ENCODE peak calls at places on chromosomes 5 and 9, in nine cellular contexts. One of them, this sample, is unnamed.

GRCh38 chr5:56981906-56982305 is 30.0 kb upstream of the MIER3 start:
- DNase-seq in caudate nucleus: no peak
- DNase-seq in NCI-H748 treated with DMSO at 0.1 percent for 48 hours: no peak
- DNase-seq in right cardiac atrium: no peak
- DNase-seq in dorsolateral prefrontal cortex: no peak
- DNase-seq in NCI-H1417: no peak
- DNase-seq in colonic mucosa: no peak
- DNase-seq in H1: no peak
- DNase-seq in activated CD4-positive, alpha-beta T cell treated with anti-CD3 and anti-CD28 coated beads for 24 hours: no peak
- DNase-seq in this sample: no peak

GRCh38 chr9:114446036-114446435 is 58.3 kb upstream of the AKNA start:
- DNase-seq in activated CD4-positive, alpha-beta T cell treated with anti-CD3 and anti-CD28 coated beads for 24 hours: no peak
- DNase-seq in NCI-H1417: no peak
- DNase-seq in right cardiac atrium: no peak
- DNase-seq in H1: no peak
- DNase-seq in NCI-H748 treated with DMSO at 0.1 percent for 48 hours: no peak
- DNase-seq in colonic mucosa: no peak
- DNase-seq in caudate nucleus: no peak
- DNase-seq in dorsolateral prefrontal cortex: no peak
- DNase-seq in this sample: no peak

GRCh38 chr9:113468716-113469448 is 5.4 kb downstream of the RGS3 start:
- DNase-seq in right cardiac atrium: peak; percentile 74
- DNase-seq in colonic mucosa: no peak
- DNase-seq in NCI-H748 treated with DMSO at 0.1 percent for 48 hours: no peak
- DNase-seq in activated CD4-positive, alpha-beta T cell treated with anti-CD3 and anti-CD28 coated beads for 24 hours: no peak
- DNase-seq in caudate nucleus: peak; percentile 14
- DNase-seq in NCI-H1417: no peak
- DNase-seq in H1: peak; percentile 27
- DNase-seq in dorsolateral prefrontal cortex: peak; percentile 32
- DNase-seq in this sample: no peak

GRCh38 chr9:89317282-89317681 is 1.0 kb upstream of the SECISBP2 start:
- DNase-seq in NCI-H748 treated with DMSO at 0.1 percent for 48 hours: no peak
- DNase-seq in dorsolateral prefrontal cortex: no peak
- DNase-seq in NCI-H1417: no peak
- DNase-seq in colonic mucosa: no peak
- DNase-seq in activated CD4-positive, alpha-beta T cell treated with anti-CD3 and anti-CD28 coated beads for 24 hours: no peak
- DNase-seq in right cardiac atrium: no peak
- DNase-seq in caudate nucleus: no peak
- DNase-seq in H1: no peak
- DNase-seq in this sample: no peak

GRCh38 chr5:80077317-80077716 is 42.2 kb downstream of the THBS4 start:
- DNase-seq in NCI-H748 treated with DMSO at 0.1 percent for 48 hours: no peak
- DNase-seq in NCI-H1417: no peak
- DNase-seq in H1: no peak
- DNase-seq in caudate nucleus: no peak
- DNase-seq in dorsolateral prefrontal cortex: no peak
- DNase-seq in colonic mucosa: no peak
- DNase-seq in right cardiac atrium: no peak
- DNase-seq in activated CD4-positive, alpha-beta T cell treated with anti-CD3 and anti-CD28 coated beads for 24 hours: no peak
- DNase-seq in this sample: no peak

GRCh38 chr9:70043689-70044449 is at the start of gene MAMDC2:
- DNase-seq in colonic mucosa: peak; percentile 32
- DNase-seq in H1: peak; percentile 84
- DNase-seq in NCI-H1417: peak; percentile 56
- DNase-seq in caudate nucleus: peak; percentile 9
- DNase-seq in dorsolateral prefrontal cortex: peak; percentile 67
- DNase-seq in activated CD4-positive, alpha-beta T cell treated with anti-CD3 and anti-CD28 coated beads for 24 hours: no peak
- DNase-seq in NCI-H748 treated with DMSO at 0.1 percent for 48 hours: no peak
- DNase-seq in right cardiac atrium: peak; percentile 85
- DNase-seq in this sample: no peak

GRCh38 chr5:30736642-30737041 is 456.8 kb upstream of the CDH6 start:
- DNase-seq in dorsolateral prefrontal cortex: no peak
- DNase-seq in right cardiac atrium: no peak
- DNase-seq in H1: no peak
- DNase-seq in colonic mucosa: no peak
- DNase-seq in NCI-H1417: no peak
- DNase-seq in activated CD4-positive, alpha-beta T cell treated with anti-CD3 and anti-CD28 coated beads for 24 hours: no peak
- DNase-seq in caudate nucleus: no peak
- DNase-seq in NCI-H748 treated with DMSO at 0.1 percent for 48 hours: no peak
- DNase-seq in this sample: no peak

GRCh38 chr5:115627295-115627825 is 1.5 kb upstream of the TMED7 start:
- DNase-seq in caudate nucleus: no peak
- DNase-seq in H1: no peak
- DNase-seq in colonic mucosa: no peak
- DNase-seq in NCI-H748 treated with DMSO at 0.1 percent for 48 hours: no peak
- DNase-seq in right cardiac atrium: no peak
- DNase-seq in activated CD4-positive, alpha-beta T cell treated with anti-CD3 and anti-CD28 coated beads for 24 hours: no peak
- DNase-seq in dorsolateral prefrontal cortex: no peak
- DNase-seq in NCI-H1417: no peak
- DNase-seq in this sample: no peak

GRCh38 chr9:69204869-69205268 is 30.8 kb downstream of the TJP2 start:
- DNase-seq in colonic mucosa: no peak
- DNase-seq in H1: no peak
- DNase-seq in NCI-H1417: no peak
- DNase-seq in right cardiac atrium: peak; percentile 61
- DNase-seq in dorsolateral prefrontal cortex: peak; percentile 76
- DNase-seq in caudate nucleus: peak; percentile 62
- DNase-seq in activated CD4-positive, alpha-beta T cell treated with anti-CD3 and anti-CD28 coated beads for 24 hours: no peak
- DNase-seq in NCI-H748 treated with DMSO at 0.1 percent for 48 hours: no peak
- DNase-seq in this sample: no peak

GRCh38 chr5:77945874-77946273 is 169.7 kb upstream of the TBCA start:
- DNase-seq in colonic mucosa: no peak
- DNase-seq in NCI-H1417: no peak
- DNase-seq in activated CD4-positive, alpha-beta T cell treated with anti-CD3 and anti-CD28 coated beads for 24 hours: no peak
- DNase-seq in caudate nucleus: peak; percentile 34
- DNase-seq in NCI-H748 treated with DMSO at 0.1 percent for 48 hours: no peak
- DNase-seq in dorsolateral prefrontal cortex: peak; percentile 67
- DNase-seq in H1: no peak
- DNase-seq in right cardiac atrium: no peak
- DNase-seq in this sample: no peak

GRCh38 chr5:114695292-114695904 is 333.5 kb downstream of the KCNN2 start:
- DNase-seq in colonic mucosa: no peak
- DNase-seq in dorsolateral prefrontal cortex: no peak
- DNase-seq in activated CD4-positive, alpha-beta T cell treated with anti-CD3 and anti-CD28 coated beads for 24 hours: no peak
- DNase-seq in NCI-H748 treated with DMSO at 0.1 percent for 48 hours: no peak
- DNase-seq in NCI-H1417: no peak
- DNase-seq in caudate nucleus: no peak
- DNase-seq in H1: no peak
- DNase-seq in right cardiac atrium: peak; percentile 41
- DNase-seq in this sample: no peak

GRCh38 chr5:135186662-135187522 is 152.9 kb upstream of the PITX1 start:
- DNase-seq in H1: peak; percentile 34
- DNase-seq in caudate nucleus: no peak
- DNase-seq in activated CD4-positive, alpha-beta T cell treated with anti-CD3 and anti-CD28 coated beads for 24 hours: no peak
- DNase-seq in NCI-H1417: peak; percentile 19
- DNase-seq in dorsolateral prefrontal cortex: no peak
- DNase-seq in NCI-H748 treated with DMSO at 0.1 percent for 48 hours: no peak
- DNase-seq in colonic mucosa: no peak
- DNase-seq in right cardiac atrium: no peak
- DNase-seq in this sample: no peak

GRCh38 chr5:134813827-134814226 is 31.9 kb upstream of the C5orf24 start:
- DNase-seq in dorsolateral prefrontal cortex: no peak
- DNase-seq in NCI-H1417: no peak
- DNase-seq in caudate nucleus: no peak
- DNase-seq in activated CD4-positive, alpha-beta T cell treated with anti-CD3 and anti-CD28 coated beads for 24 hours: no peak
- DNase-seq in H1: no peak
- DNase-seq in right cardiac atrium: no peak
- DNase-seq in NCI-H748 treated with DMSO at 0.1 percent for 48 hours: no peak
- DNase-seq in colonic mucosa: no peak
- DNase-seq in this sample: peak; percentile 17

GRCh38 chr9:123028136-123028535 is 5.3 kb upstream of the GPR21 start:
- DNase-seq in NCI-H1417: no peak
- DNase-seq in dorsolateral prefrontal cortex: no peak
- DNase-seq in NCI-H748 treated with DMSO at 0.1 percent for 48 hours: no peak
- DNase-seq in H1: no peak
- DNase-seq in activated CD4-positive, alpha-beta T cell treated with anti-CD3 and anti-CD28 coated beads for 24 hours: no peak
- DNase-seq in colonic mucosa: no peak
- DNase-seq in right cardiac atrium: no peak
- DNase-seq in caudate nucleus: no peak
- DNase-seq in this sample: no peak

GRCh38 chr9:99905833-99906402 is 536 bp upstream of the STX17 start:
- DNase-seq in NCI-H1417: peak; percentile 76
- DNase-seq in colonic mucosa: peak; percentile 25
- DNase-seq in dorsolateral prefrontal cortex: no peak
- DNase-seq in NCI-H748 treated with DMSO at 0.1 percent for 48 hours: no peak
- DNase-seq in caudate nucleus: no peak
- DNase-seq in right cardiac atrium: no peak
- DNase-seq in activated CD4-positive, alpha-beta T cell treated with anti-CD3 and anti-CD28 coated beads for 24 hours: no peak
- DNase-seq in H1: no peak
- DNase-seq in this sample: no peak

GRCh38 chr9:115349542-115349941 is 231.6 kb upstream of the TNC start:
- DNase-seq in caudate nucleus: no peak
- DNase-seq in NCI-H748 treated with DMSO at 0.1 percent for 48 hours: no peak
- DNase-seq in activated CD4-positive, alpha-beta T cell treated with anti-CD3 and anti-CD28 coated beads for 24 hours: no peak
- DNase-seq in right cardiac atrium: no peak
- DNase-seq in NCI-H1417: no peak
- DNase-seq in H1: no peak
- DNase-seq in dorsolateral prefrontal cortex: no peak
- DNase-seq in colonic mucosa: no peak
- DNase-seq in this sample: no peak

GRCh38 chr5:159902444-159903121 is 13.7 kb upstream of the ADRA1B start:
- DNase-seq in NCI-H1417: no peak
- DNase-seq in activated CD4-positive, alpha-beta T cell treated with anti-CD3 and anti-CD28 coated beads for 24 hours: no peak
- DNase-seq in H1: no peak
- DNase-seq in colonic mucosa: no peak
- DNase-seq in NCI-H748 treated with DMSO at 0.1 percent for 48 hours: no peak
- DNase-seq in caudate nucleus: no peak
- DNase-seq in dorsolateral prefrontal cortex: no peak
- DNase-seq in right cardiac atrium: no peak
- DNase-seq in this sample: no peak

GRCh38 chr9:13427587-13427986 is 148.1 kb upstream of the MPDZ start:
- DNase-seq in caudate nucleus: no peak
- DNase-seq in activated CD4-positive, alpha-beta T cell treated with anti-CD3 and anti-CD28 coated beads for 24 hours: no peak
- DNase-seq in dorsolateral prefrontal cortex: no peak
- DNase-seq in NCI-H748 treated with DMSO at 0.1 percent for 48 hours: peak; percentile 81
- DNase-seq in NCI-H1417: peak; percentile 69
- DNase-seq in right cardiac atrium: no peak
- DNase-seq in colonic mucosa: peak; percentile 19
- DNase-seq in H1: no peak
- DNase-seq in this sample: peak; percentile 9

GRCh38 chr5:45533692-45534091 is 162.5 kb downstream of the HCN1 start:
- DNase-seq in colonic mucosa: no peak
- DNase-seq in caudate nucleus: no peak
- DNase-seq in NCI-H1417: no peak
- DNase-seq in activated CD4-positive, alpha-beta T cell treated with anti-CD3 and anti-CD28 coated beads for 24 hours: no peak
- DNase-seq in H1: no peak
- DNase-seq in NCI-H748 treated with DMSO at 0.1 percent for 48 hours: no peak
- DNase-seq in right cardiac atrium: peak; percentile 37
- DNase-seq in dorsolateral prefrontal cortex: no peak
- DNase-seq in this sample: no peak

GRCh38 chr9:91571036-91571435 is 147.4 kb upstream of the NFIL3 start:
- DNase-seq in activated CD4-positive, alpha-beta T cell treated with anti-CD3 and anti-CD28 coated beads for 24 hours: no peak
- DNase-seq in colonic mucosa: no peak
- DNase-seq in NCI-H748 treated with DMSO at 0.1 percent for 48 hours: no peak
- DNase-seq in H1: no peak
- DNase-seq in right cardiac atrium: no peak
- DNase-seq in caudate nucleus: no peak
- DNase-seq in NCI-H1417: no peak
- DNase-seq in dorsolateral prefrontal cortex: no peak
- DNase-seq in this sample: no peak

GRCh38 chr5:149855371-149855770 is 89.2 kb downstream of the PDE6A start:
- DNase-seq in caudate nucleus: no peak
- DNase-seq in dorsolateral prefrontal cortex: no peak
- DNase-seq in colonic mucosa: no peak
- DNase-seq in NCI-H1417: peak; percentile 39
- DNase-seq in right cardiac atrium: no peak
- DNase-seq in H1: no peak
- DNase-seq in NCI-H748 treated with DMSO at 0.1 percent for 48 hours: peak; percentile 74
- DNase-seq in activated CD4-positive, alpha-beta T cell treated with anti-CD3 and anti-CD28 coated beads for 24 hours: no peak
- DNase-seq in this sample: no peak

GRCh38 chr9:98795970-98796363 is 388 bp downstream of the ANKS6 start:
- DNase-seq in NCI-H1417: peak; percentile 74
- DNase-seq in colonic mucosa: peak; percentile 44
- DNase-seq in activated CD4-positive, alpha-beta T cell treated with anti-CD3 and anti-CD28 coated beads for 24 hours: no peak
- DNase-seq in caudate nucleus: no peak
- DNase-seq in dorsolateral prefrontal cortex: no peak
- DNase-seq in right cardiac atrium: peak; percentile 74
- DNase-seq in H1: peak; percentile 62
- DNase-seq in NCI-H748 treated with DMSO at 0.1 percent for 48 hours: no peak
- DNase-seq in this sample: no peak

GRCh38 chr5:1845696-1846095 is 37.0 kb downstream of the IRX4 start:
- DNase-seq in dorsolateral prefrontal cortex: no peak
- DNase-seq in activated CD4-positive, alpha-beta T cell treated with anti-CD3 and anti-CD28 coated beads for 24 hours: no peak
- DNase-seq in H1: no peak
- DNase-seq in NCI-H1417: no peak
- DNase-seq in caudate nucleus: no peak
- DNase-seq in colonic mucosa: no peak
- DNase-seq in NCI-H748 treated with DMSO at 0.1 percent for 48 hours: no peak
- DNase-seq in right cardiac atrium: no peak
- DNase-seq in this sample: no peak

GRCh38 chr9:135858491-135859185 is 48.7 kb downstream of the CAMSAP1 start:
- DNase-seq in NCI-H748 treated with DMSO at 0.1 percent for 48 hours: no peak
- DNase-seq in right cardiac atrium: no peak
- DNase-seq in caudate nucleus: no peak
- DNase-seq in dorsolateral prefrontal cortex: no peak
- DNase-seq in activated CD4-positive, alpha-beta T cell treated with anti-CD3 and anti-CD28 coated beads for 24 hours: no peak
- DNase-seq in colonic mucosa: no peak
- DNase-seq in H1: no peak
- DNase-seq in NCI-H1417: no peak
- DNase-seq in this sample: no peak

GRCh38 chr9:113492343-113493079 is 29.0 kb downstream of the RGS3 start:
- DNase-seq in dorsolateral prefrontal cortex: no peak
- DNase-seq in NCI-H748 treated with DMSO at 0.1 percent for 48 hours: no peak
- DNase-seq in NCI-H1417: no peak
- DNase-seq in caudate nucleus: no peak
- DNase-seq in activated CD4-positive, alpha-beta T cell treated with anti-CD3 and anti-CD28 coated beads for 24 hours: no peak
- DNase-seq in right cardiac atrium: peak; percentile 71
- DNase-seq in H1: no peak
- DNase-seq in colonic mucosa: no peak
- DNase-seq in this sample: no peak

GRCh38 chr5:169637085-169637855 is at the start of gene DOCK2:
- DNase-seq in dorsolateral prefrontal cortex: peak; percentile 5
- DNase-seq in activated CD4-positive, alpha-beta T cell treated with anti-CD3 and anti-CD28 coated beads for 24 hours: peak; percentile 60
- DNase-seq in colonic mucosa: peak; percentile 51
- DNase-seq in H1: peak; percentile 71
- DNase-seq in caudate nucleus: no peak
- DNase-seq in NCI-H1417: no peak
- DNase-seq in right cardiac atrium: peak; percentile 87
- DNase-seq in NCI-H748 treated with DMSO at 0.1 percent for 48 hours: no peak
- DNase-seq in this sample: peak; percentile 63

GRCh38 chr5:51657340-51658240 is 274.3 kb downstream of the ISL1 start:
- DNase-seq in dorsolateral prefrontal cortex: no peak
- DNase-seq in H1: no peak
- DNase-seq in NCI-H1417: no peak
- DNase-seq in activated CD4-positive, alpha-beta T cell treated with anti-CD3 and anti-CD28 coated beads for 24 hours: no peak
- DNase-seq in NCI-H748 treated with DMSO at 0.1 percent for 48 hours: no peak
- DNase-seq in right cardiac atrium: no peak
- DNase-seq in colonic mucosa: no peak
- DNase-seq in caudate nucleus: no peak
- DNase-seq in this sample: no peak

GRCh38 chr5:170640731-170641588 is 137.1 kb downstream of the KCNIP1 start:
- DNase-seq in caudate nucleus: no peak
- DNase-seq in colonic mucosa: no peak
- DNase-seq in H1: no peak
- DNase-seq in NCI-H1417: no peak
- DNase-seq in right cardiac atrium: no peak
- DNase-seq in dorsolateral prefrontal cortex: no peak
- DNase-seq in NCI-H748 treated with DMSO at 0.1 percent for 48 hours: no peak
- DNase-seq in activated CD4-positive, alpha-beta T cell treated with anti-CD3 and anti-CD28 coated beads for 24 hours: no peak
- DNase-seq in this sample: no peak

GRCh38 chr9:137236238-137236935 is 4.7 kb upstream of the TUBB4B start:
- DNase-seq in activated CD4-positive, alpha-beta T cell treated with anti-CD3 and anti-CD28 coated beads for 24 hours: peak; percentile 94
- DNase-seq in H1: peak; percentile 96
- DNase-seq in NCI-H748 treated with DMSO at 0.1 percent for 48 hours: peak; percentile 79
- DNase-seq in dorsolateral prefrontal cortex: peak; percentile 81
- DNase-seq in right cardiac atrium: peak; percentile 95
- DNase-seq in caudate nucleus: peak; percentile 83
- DNase-seq in colonic mucosa: peak; percentile 93
- DNase-seq in NCI-H1417: peak; percentile 91
- DNase-seq in this sample: peak; percentile 92

GRCh38 chr9:131008086-131008485 is 888 bp upstream of the LAMC3 start:
- DNase-seq in NCI-H1417: no peak
- DNase-seq in colonic mucosa: no peak
- DNase-seq in caudate nucleus: no peak
- DNase-seq in activated CD4-positive, alpha-beta T cell treated with anti-CD3 and anti-CD28 coated beads for 24 hours: no peak
- DNase-seq in NCI-H748 treated with DMSO at 0.1 percent for 48 hours: no peak
- DNase-seq in dorsolateral prefrontal cortex: no peak
- DNase-seq in H1: no peak
- DNase-seq in right cardiac atrium: no peak
- DNase-seq in this sample: no peak

GRCh38 chr5:57298295-57298984 is 124.6 kb downstream of the GPBP1 start:
- DNase-seq in caudate nucleus: peak; percentile 44
- DNase-seq in activated CD4-positive, alpha-beta T cell treated with anti-CD3 and anti-CD28 coated beads for 24 hours: peak; percentile 81
- DNase-seq in dorsolateral prefrontal cortex: peak; percentile 83
- DNase-seq in H1: peak; percentile 88
- DNase-seq in right cardiac atrium: peak; percentile 75
- DNase-seq in colonic mucosa: peak; percentile 98
- DNase-seq in NCI-H748 treated with DMSO at 0.1 percent for 48 hours: peak; percentile 79
- DNase-seq in NCI-H1417: peak; percentile 82
- DNase-seq in this sample: peak; percentile 15